ENCODE peak calls at places on chromosomes 11 and 22, in six cellular contexts. L is upper lobe of left lung, C is tibial nerve, Y is ovary, Q is GM12878, E is heart left ventricle. I is an unnamed sample.

GRCh38 chr11:11963842-11964773 is 44.3 kb downstream of the DKK3 start:
- DNase-seq in L (peak; percentile 69), C (no peak), Y (no peak), Q (no peak), E (no peak), I (no peak)

GRCh38 chr11:34619062-34619516 is 1.8 kb upstream of the EHF start:
- DNase-seq in L (no peak), C (no peak), Y (no peak), Q (no peak), E (no peak), I (no peak)

GRCh38 chr22:33272180-33272579 is 214.0 kb upstream of the SYN3 start:
- DNase-seq in L (no peak), C (no peak), Y (no peak), Q (no peak), E (no peak), I (no peak)

GRCh38 chr11:62075438-62075837 is 48.4 kb upstream of the INCENP start:
- DNase-seq in L (no peak), C (no peak), Y (no peak), Q (no peak), E (no peak), I (no peak)

GRCh38 chr22:42969348-42969975 is 45.5 kb downstream of the PACSIN2 start:
- DNase-seq in L (no peak), C (no peak), Y (no peak), Q (no peak), E (no peak), I (no peak)

GRCh38 chr22:42434283-42434682 is 2.1 kb upstream of the NFAM1 start:
- DNase-seq in L (no peak), C (no peak), Y (peak; percentile 26), Q (no peak), E (no peak), I (no peak)

GRCh38 chr22:32794449-32795213 is 6.9 kb upstream of the TIMP3 start:
- DNase-seq in L (no peak), C (no peak), Y (no peak), Q (no peak), E (no peak), I (no peak)

GRCh38 chr22:20439556-20439927 is 1.9 kb upstream of the SCARF2 start:
- DNase-seq in L (no peak), C (no peak), Y (no peak), Q (no peak), E (no peak), I (no peak)

GRCh38 chr11:35282226-35282882 is 137.0 kb downstream of the SLC1A2 start:
- DNase-seq in L (no peak), C (no peak), Y (no peak), Q (no peak), E (no peak), I (no peak)

GRCh38 chr22:20773793-20774212 is at the start of gene SERPIND1:
- DNase-seq in L (no peak), C (no peak), Y (no peak), Q (no peak), E (no peak), I (peak; percentile 81)

GRCh38 chr11:63490551-63491239 is at the start of gene PLAAT5:
- DNase-seq in L (peak; percentile 90), C (no peak), Y (peak; percentile 72), Q (no peak), E (no peak), I (no peak)

GRCh38 chr11:61061081-61061826 is 41.0 kb upstream of the CD5 start:
- DNase-seq in L (no peak), C (no peak), Y (no peak), Q (peak; percentile 97), E (no peak), I (no peak)

GRCh38 chr11:20027546-20028014 is 132.7 kb downstream of the DBX1 start:
- DNase-seq in L (no peak), C (no peak), Y (no peak), Q (no peak), E (no peak), I (no peak)

GRCh38 chr11:19814421-19814820 is 101.8 kb downstream of the NAV2 start:
- DNase-seq in L (no peak), C (no peak), Y (no peak), Q (no peak), E (no peak), I (no peak)

GRCh38 chr11:115606223-115607220 is 102.3 kb upstream of the CADM1 start:
- DNase-seq in L (peak; percentile 53), C (no peak), Y (peak; percentile 24), Q (no peak), E (peak; percentile 72), I (peak; percentile 73)

GRCh38 chr11:69040581-69041260 is 8.0 kb upstream of the TPCN2 start:
- DNase-seq in L (no peak), C (no peak), Y (no peak), Q (no peak), E (no peak), I (no peak)

GRCh38 chr22:39098026-39098425 is 982 bp downstream of the APOBEC3H start:
- DNase-seq in L (no peak), C (no peak), Y (no peak), Q (peak; percentile 76), E (no peak), I (no peak)

GRCh38 chr11:3160252-3161031 is 4.7 kb downstream of the OSBPL5 start:
- DNase-seq in L (peak; percentile 91), C (peak; percentile 85), Y (peak; percentile 87), Q (no peak), E (peak; percentile 92), I (peak; percentile 70)

GRCh38 chr22:32106930-32107329 is 52.2 kb downstream of the C22orf42 start:
- DNase-seq in L (no peak), C (no peak), Y (no peak), Q (no peak), E (no peak), I (no peak)

GRCh38 chr11:126465573-126466287 is 110.2 kb downstream of the ST3GAL4 start:
- DNase-seq in L (no peak), C (no peak), Y (no peak), Q (peak; percentile 53), E (peak; percentile 41), I (no peak)

GRCh38 chr11:87097582-87097981 is 59.8 kb downstream of the TMEM135 start:
- DNase-seq in L (no peak), C (no peak), Y (no peak), Q (no peak), E (peak; percentile 34), I (peak; percentile 33)

GRCh38 chr22:17781319-17782031 is 7.2 kb upstream of the BID start:
- DNase-seq in L (peak; percentile 59), C (no peak), Y (no peak), Q (peak; percentile 60), E (no peak), I (peak; percentile 69)

GRCh38 chr11:130099356-130099755 is 29.7 kb downstream of the APLP2 start:
- DNase-seq in L (no peak), C (no peak), Y (no peak), Q (no peak), E (no peak), I (no peak)

GRCh38 chr11:44286268-44286880 is 23.6 kb downstream of the ALX4 start:
- DNase-seq in L (no peak), C (no peak), Y (no peak), Q (peak; percentile 2), E (peak; percentile 63), I (peak; percentile 45)

GRCh38 chr22:32528984-32529982 is 54.7 kb downstream of the FBXO7 start:
- DNase-seq in L (peak; percentile 67), C (peak; percentile 86), Y (peak; percentile 88), Q (peak; percentile 9), E (peak; percentile 91), I (peak; percentile 88)

GRCh38 chr11:107301886-107302285 is 155.7 kb downstream of the CWF19L2 start:
- DNase-seq in L (no peak), C (no peak), Y (no peak), Q (no peak), E (no peak), I (no peak)

DNA sequence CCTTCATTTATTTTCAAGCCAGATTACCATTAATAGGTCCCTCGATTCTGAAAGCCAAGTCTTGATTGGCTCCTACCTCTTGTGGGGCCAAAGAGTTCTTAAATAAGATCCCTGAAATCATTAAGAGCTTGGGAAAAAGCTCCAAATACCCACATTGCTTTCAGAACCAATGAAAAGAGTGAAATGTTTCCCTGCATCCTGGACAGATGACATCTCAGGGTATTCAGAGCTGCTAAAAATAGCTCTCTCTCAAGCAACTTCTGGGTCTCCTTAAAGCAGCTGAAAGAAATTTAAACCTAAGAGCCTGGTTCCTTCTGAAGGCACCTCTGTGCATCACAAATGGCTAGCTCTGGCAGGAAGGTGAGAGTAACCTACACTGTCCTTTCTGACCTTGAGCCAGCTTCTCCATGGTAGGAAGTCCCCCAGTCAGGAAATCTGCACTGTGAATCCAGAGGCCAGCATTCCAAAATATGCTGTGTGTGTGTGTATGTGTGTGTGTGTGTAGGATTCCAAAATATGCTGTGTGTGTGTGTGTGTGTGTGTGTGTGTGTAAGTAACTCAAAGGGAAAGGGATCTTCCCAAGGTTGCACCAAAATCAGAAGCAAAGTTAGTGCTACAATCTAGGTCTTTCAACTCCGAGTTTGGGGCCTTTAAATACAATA is 50.1 kb downstream of the RELT start:
- DNase-seq in L (no peak), C (no peak), Y (no peak), Q (no peak), E (no peak), I (no peak)
- TF ChIP-seq POLR2A in L (no peak), C (no peak), Y (no peak), Q (no peak), E (no peak), I (no peak)

GRCh38 chr11:47234669-47235075 is 13.9 kb downstream of the ACP2 start:
- DNase-seq in L (no peak), C (no peak), Y (peak; percentile 64), Q (no peak), E (peak; percentile 73), I (peak; percentile 92)
- TF ChIP-seq POLR2A in L (no peak), C (no peak), Y (no peak), Q (peak; percentile 61), E (no peak), I (no peak)

GRCh38 chr11:7596975-7597391 is 76.3 kb downstream of the CYB5R2 start:
- DNase-seq in L (no peak), C (no peak), Y (no peak), Q (no peak), E (no peak), I (no peak)

GRCh38 chr11:7595016-7595869 is 78.1 kb downstream of the CYB5R2 start:
- DNase-seq in L (no peak), C (no peak), Y (no peak), Q (no peak), E (no peak), I (no peak)

GRCh38 chr11:7599209-7599608 is 74.1 kb downstream of the CYB5R2 start:
- DNase-seq in L (no peak), C (no peak), Y (no peak), Q (no peak), E (no peak), I (no peak)

GRCh38 chr11:7595951-7596350 is 77.3 kb downstream of the CYB5R2 start:
- DNase-seq in L (no peak), C (no peak), Y (no peak), Q (no peak), E (no peak), I (no peak)

DNA sequence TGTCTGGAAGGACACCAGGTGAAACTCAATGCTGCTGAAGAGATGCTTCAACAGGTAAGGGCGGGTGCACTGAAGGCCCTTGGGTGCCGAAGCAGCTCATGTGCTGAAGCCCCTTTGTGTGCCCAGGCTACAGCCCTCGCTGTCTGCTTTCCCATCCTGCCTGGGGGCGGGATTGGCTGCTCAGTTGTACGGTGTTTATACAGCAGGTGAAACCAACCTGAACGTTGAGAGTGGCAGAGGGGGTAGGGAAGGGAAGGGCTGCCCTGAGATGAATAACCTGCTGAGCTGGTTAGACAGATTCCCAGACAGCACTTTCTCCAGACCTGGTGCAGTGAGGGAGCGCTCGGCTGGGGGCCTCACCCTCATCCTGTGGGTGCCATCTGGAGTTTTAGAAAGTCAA is 75.7 kb downstream of the CYB5R2 start:
- DNase-seq in L (no peak), C (no peak), Y (no peak), Q (no peak), E (no peak), I (no peak)
- TF ChIP-seq POLR2A in L (no peak), C (no peak), Y (no peak), Q (no peak), E (no peak), I (no peak)

GRCh38 chr22:46070722-46071450 is 79.4 kb upstream of the PPARA start:
- DNase-seq in L (peak; percentile 95), C (peak; percentile 56), Y (peak; percentile 79), Q (no peak), E (peak; percentile 76), I (peak; percentile 76)
- TF ChIP-seq POLR2A in L (peak; percentile 45), C (no peak), Y (no peak), Q (peak; percentile 68), E (no peak), I (no peak)

I was measured in right lobe of liver.